ENCODE peak calls at places on chromosome 13, in five cellular contexts. L is vagina, A is mammary epithelial cell, K is uterus, W is left lung. Y is an unnamed sample.

GRCh38 chr13:35720690-35721554 is 244.4 kb upstream of the MAB21L1 start:
- DNase-seq in W (no peak), K (peak; percentile 56), L (no peak), A (peak; percentile 9), Y (no peak)

GRCh38 chr13:75250526-75251183 is 231.3 kb downstream of the TBC1D4 start:
- DNase-seq in A (peak; percentile 53), L (no peak), K (no peak), W (no peak), Y (no peak)

GRCh38 chr13:65932587-65933239 is 1297.4 kb downstream of the PCDH9 start:
- DNase-seq in K (no peak), L (no peak), A (peak; percentile 33), W (no peak), Y (no peak)

GRCh38 chr13:24232037-24232436 is 71.5 kb downstream of the SPATA13 start:
- DNase-seq in L (no peak), K (no peak), W (no peak), A (no peak), Y (no peak)

GRCh38 chr13:90867336-90867683 is 480.2 kb upstream of the MIR17HG start:
- DNase-seq in L (no peak), K (no peak), W (no peak), A (peak; percentile 62), Y (no peak)

GRCh38 chr13:35496011-35496410 is 19.5 kb upstream of the MAB21L1 start:
- DNase-seq in A (no peak), L (no peak), W (no peak), K (no peak), Y (no peak)

GRCh38 chr13:113854238-113855011 is 9.5 kb downstream of the GAS6 start:
- DNase-seq in W (peak; percentile 68), K (peak; percentile 13), A (no peak), L (no peak), Y (no peak)

GRCh38 chr13:110639935-110640334 is 24.6 kb downstream of the NAXD start:
- DNase-seq in L (no peak), A (no peak), K (no peak), W (no peak), Y (no peak)

GRCh38 chr13:113022391-113023216 is 53.6 kb downstream of the MCF2L start:
- DNase-seq in L (no peak), K (no peak), W (peak; percentile 70), A (no peak), Y (no peak)

GRCh38 chr13:90545070-90545840 is 802.2 kb upstream of the MIR17HG start:
- DNase-seq in A (peak; percentile 41), L (no peak), K (no peak), W (no peak), Y (no peak)

GRCh38 chr13:111893607-111894443 is 173.1 kb upstream of the SOX1 start:
- DNase-seq in K (no peak), L (peak; percentile 84), W (no peak), A (no peak), Y (no peak)

GRCh38 chr13:36275190-36276002 is 22.2 kb downstream of the CCDC169 start:
- DNase-seq in A (no peak), K (peak; percentile 58), L (no peak), W (no peak), Y (no peak)

GRCh38 chr13:32443111-32443510 is 15.2 kb upstream of the N4BP2L1 start:
- DNase-seq in L (no peak), W (no peak), A (no peak), K (no peak), Y (peak; percentile 53)

GRCh38 chr13:33832872-33833271 is 14.9 kb downstream of the RFC3 start:
- DNase-seq in K (no peak), W (no peak), A (no peak), L (no peak), Y (no peak)

GRCh38 chr13:113117335-113117872 is 5.2 kb upstream of the F10 start:
- DNase-seq in W (peak; percentile 56), K (no peak), L (no peak), A (no peak), Y (no peak)

GRCh38 chr13:21010621-21011020 is 50.8 kb downstream of the LATS2 start:
- DNase-seq in K (no peak), W (no peak), A (no peak), L (no peak), Y (no peak)
- H3K27ac ChIP-seq in K (no peak overlapping the region), W (no peak overlapping the region), A (no peak overlapping the region), L (no peak overlapping the region), Y (no peak overlapping the region)

GRCh38 chr13:19057588-19058340 is 123.9 kb downstream of the TUBA3C start:
- DNase-seq in A (no peak), K (no peak), L (no peak), W (peak; percentile 56), Y (no peak)

GRCh38 chr13:19059016-19059780 is 122.4 kb downstream of the TUBA3C start:
- DNase-seq in A (no peak), K (no peak), W (peak; percentile 48), L (no peak), Y (no peak)

GRCh38 chr13:19056984-19057490 is 124.6 kb downstream of the TUBA3C start:
- DNase-seq in W (peak; percentile 55), L (no peak), K (no peak), A (no peak), Y (no peak)

GRCh38 chr13:19060311-19061002 is 121.2 kb downstream of the TUBA3C start:
- DNase-seq in A (no peak), L (no peak), K (no peak), W (peak; percentile 32), Y (no peak)

GRCh38 chr13:19058566-19058965 is 123.1 kb downstream of the TUBA3C start:
- DNase-seq in A (no peak), K (no peak), L (no peak), W (peak; percentile 64), Y (no peak)
- H3K9me3 ChIP-seq in A (peaks cover 63% of the 10 kb centered on the region), K (no peaks in the 10 kb centered on the region), L (no peaks in the 10 kb centered on the region), W (peaks cover 32% of the 10 kb centered on the region), Y (no peaks in the 10 kb centered on the region)

GRCh38 chr13:100514788-100515409 is 73.7 kb downstream of the GGACT start:
- DNase-seq in W (peak; percentile 86), A (peak; percentile 48), K (peak; percentile 82), L (no peak), Y (peak; percentile 78)
- TF ChIP-seq CTCF in W (peak; percentile 89), A (peak; percentile 94), K (peak; percentile 86), L (peak; percentile 72), Y (peak; percentile 97)

GRCh38 chr13:99857738-99858137 is 113.8 kb downstream of the ZIC5 start:
- DNase-seq in K (no peak), W (no peak), A (no peak), L (no peak), Y (no peak)

GRCh38 chr13:99860736-99861135 is 110.8 kb downstream of the ZIC5 start:
- DNase-seq in W (no peak), K (no peak), L (no peak), A (no peak), Y (no peak)

GRCh38 chr13:99862243-99862642 is 109.3 kb downstream of the ZIC5 start:
- DNase-seq in A (no peak), K (no peak), W (no peak), L (no peak), Y (no peak)

GRCh38 chr13:99856021-99856420 is 115.5 kb downstream of the ZIC5 start:
- DNase-seq in W (no peak), K (no peak), A (no peak), L (no peak), Y (no peak)

DNA sequence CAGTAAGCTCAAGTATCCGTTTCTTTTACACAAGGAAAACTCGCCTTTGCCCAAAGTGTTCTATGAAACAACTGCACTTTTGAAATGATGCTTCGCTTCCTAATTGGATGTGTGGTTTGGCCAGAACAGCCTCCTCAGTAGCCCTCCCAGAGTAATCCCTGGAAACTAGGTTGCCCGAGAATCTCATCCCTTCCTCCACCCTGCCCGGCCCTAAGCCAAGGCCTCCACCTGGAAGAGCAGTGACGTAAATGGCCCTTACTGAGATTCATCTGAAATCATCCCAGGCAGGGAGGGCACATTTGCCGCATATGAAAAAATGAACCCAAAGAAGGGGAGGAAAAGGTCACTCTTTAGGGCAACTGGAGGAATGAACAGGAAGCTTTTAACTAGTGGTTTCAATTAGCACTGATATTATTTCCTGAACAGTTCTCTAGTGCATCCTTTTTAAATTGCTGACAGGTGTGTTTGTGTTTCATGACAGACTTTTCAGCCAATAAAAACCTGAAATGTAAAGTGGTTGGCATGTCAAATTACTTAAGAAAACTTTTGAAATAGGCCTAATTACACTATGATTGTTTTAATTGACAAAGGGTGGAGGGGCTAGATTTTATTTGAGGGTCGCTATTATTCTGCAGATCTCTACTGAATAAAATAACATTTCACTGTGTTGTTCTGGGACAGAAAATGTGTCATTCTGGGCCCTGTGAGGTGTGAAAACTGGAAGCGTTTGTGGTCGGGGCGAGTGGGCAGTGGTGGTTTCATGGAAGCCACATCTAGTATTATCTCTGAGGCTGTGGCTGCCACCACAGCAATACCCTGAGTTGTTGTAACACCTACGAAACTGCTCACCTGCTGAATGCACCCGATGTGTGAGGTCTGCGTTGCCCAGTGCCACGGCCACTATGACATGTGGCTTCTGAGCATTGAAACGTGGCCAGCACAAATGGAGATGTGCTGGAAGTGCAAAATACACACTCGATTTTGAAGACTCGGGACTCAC is 112.1 kb downstream of the ZIC5 start:
- DNase-seq in A (no peak), K (no peak), L (no peak), W (peak; percentile 41), Y (no peak)
- H3K27ac ChIP-seq in A (no peak overlapping the region), K (no peak overlapping the region), L (no peak overlapping the region), W (no peak overlapping the region), Y (no peak overlapping the region)